ENCODE peak calls at places on chromosomes 11 and 22, in four cellular contexts. D is sigmoid colon, M is AG09319, A is nephron progenitor cell. F is an unnamed sample.

GRCh38 chr11:69189059-69189458 is 33.3 kb downstream of the SMIM38 start:
- DNase-seq in D (no peak), M (no peak), A (no peak), F (no peak)

GRCh38 chr11:122791411-122791810 is 46.9 kb upstream of the CRTAM start:
- DNase-seq in D (no peak), M (no peak), A (no peak), F (no peak)

GRCh38 chr11:91219501-91219900 is 996.7 kb upstream of the CHORDC1 start:
- DNase-seq in D (no peak), M (no peak), A (no peak), F (no peak)

GRCh38 chr11:101127348-101127698 is 2.3 kb downstream of the PGR start:
- DNase-seq in D (peak; percentile 69), M (no peak), A (peak; percentile 58), F (peak; percentile 51)

GRCh38 chr22:24996420-24996952 is 44.0 kb downstream of the KIAA1671 start:
- DNase-seq in D (no peak), M (no peak), A (peak; percentile 64), F (peak; percentile 47)

GRCh38 chr11:74442601-74443000 is 24.7 kb downstream of the KCNE3 start:
- DNase-seq in D (no peak), M (no peak), A (no peak), F (no peak)

GRCh38 chr22:28710889-28711285 is 30.7 kb downstream of the CHEK2 start:
- DNase-seq in D (no peak), M (no peak), A (no peak), F (no peak)

GRCh38 chr11:117037279-117037951 is 60.8 kb downstream of the SIK3 start:
- DNase-seq in D (no peak), M (no peak), A (no peak), F (no peak)

GRCh38 chr11:69216609-69217008 is 60.9 kb downstream of the SMIM38 start:
- DNase-seq in D (peak; percentile 36), M (no peak), A (no peak), F (peak; percentile 32)

GRCh38 chr11:6414874-6415328 is 4.0 kb downstream of the APBB1 start:
- DNase-seq in D (no peak), M (no peak), A (no peak), F (no peak)

GRCh38 chr11:8234910-8235309 is 28.8 kb downstream of the LMO1 start:
- DNase-seq in D (no peak), M (no peak), A (no peak), F (no peak)

GRCh38 chr11:32583451-32584271 is at the start of gene EIF3M:
- DNase-seq in D (peak; percentile 98), M (peak; percentile 89), A (peak; percentile 94), F (peak; percentile 87)

GRCh38 chr22:49972163-49973017 is 11.8 kb downstream of the PIM3 start:
- DNase-seq in D (peak; percentile 70), M (no peak), A (peak; percentile 14), F (no peak)

GRCh38 chr22:32518848-32519247 is 44.2 kb downstream of the FBXO7 start:
- DNase-seq in D (no peak), M (no peak), A (no peak), F (no peak)
- TF ChIP-seq CTCF in D (no peak), M (peak; percentile 2), A (no peak), F (no peak)

GRCh38 chr11:11406652-11407051 is 53.6 kb upstream of the CSNK2A3 start:
- DNase-seq in D (no peak), M (no peak), A (no peak), F (no peak)
- TF ChIP-seq CTCF in D (no peak), M (no peak), A (no peak), F (no peak)

DNA sequence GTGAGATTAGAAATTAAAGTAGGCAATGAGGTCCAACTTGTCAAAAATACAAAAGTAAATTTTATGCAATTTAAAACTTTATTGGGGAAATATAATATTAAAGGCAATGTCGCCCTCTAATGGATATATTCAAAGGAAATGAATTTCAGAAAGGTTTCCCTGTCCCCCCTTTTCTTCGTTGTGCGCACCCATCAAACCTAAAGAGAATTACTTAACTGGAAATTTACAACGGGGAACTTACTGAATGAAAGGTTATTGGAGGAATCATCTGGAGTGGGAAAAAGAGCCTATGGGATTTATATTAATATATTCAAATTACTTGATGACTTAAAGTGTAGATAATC is 1.7 kb upstream of the ABTB2 start:
- DNase-seq in D (no peak), M (no peak), A (no peak), F (no peak)
- TF ChIP-seq CTCF in D (peak; percentile 3), M (no peak), A (peak; percentile 56), F (peak; percentile 35)

DNA sequence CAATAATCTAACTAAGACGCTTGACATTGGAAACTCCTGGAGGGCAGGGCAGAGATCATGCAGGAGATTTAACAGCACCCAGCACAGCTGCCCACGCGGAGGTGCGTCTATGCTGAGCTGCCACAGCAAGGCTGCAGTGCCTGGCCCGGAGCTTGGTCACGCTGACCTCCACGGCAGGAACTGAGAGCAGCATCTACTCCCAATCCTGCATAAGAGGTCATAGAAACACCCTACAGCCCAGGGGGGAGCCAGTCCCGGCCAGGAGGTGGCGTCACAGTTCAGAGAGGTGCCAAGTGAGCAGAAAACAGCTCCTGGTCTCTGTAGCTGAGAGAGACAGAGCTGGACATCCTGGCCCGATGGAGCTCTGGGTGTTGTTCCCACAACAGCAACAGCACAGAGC is 121.1 kb upstream of the TMEM45B start:
- DNase-seq in D (no peak), M (no peak), A (no peak), F (no peak)
- TF ChIP-seq CTCF in D (no peak), M (no peak), A (no peak), F (no peak)

GRCh38 chr11:115168686-115169085 is 335.5 kb downstream of the CADM1 start:
- DNase-seq in D (no peak), M (no peak), A (no peak), F (no peak)
- TF ChIP-seq CTCF in D (no peak), M (no peak), A (no peak), F (no peak)

GRCh38 chr22:22870577-22871398 is 16.8 kb upstream of the IGLL5 start:
- DNase-seq in D (no peak), M (no peak), A (no peak), F (no peak)
- TF ChIP-seq CTCF in D (no peak), M (no peak), A (no peak), F (no peak)

F was measured in mesothelial cell of epicardium.